ENCODE peak calls at places on chromosomes 7 and 10, in eight cellular contexts. K is activated naive CD4-positive, alpha-beta T cell; I is activated gamma-delta T cell treated with Interleukin-2 at 50 U/mL for 16 hours; W is tibial artery; X is adipocyte; E is BJ; T is GDM1; Q is effector CD4-positive, alpha-beta T cell. V is an unnamed sample.

GRCh38 chr10:107013258-107014001 is 151.1 kb downstream of the SORCS1 start:
- DNase-seq in K (no peak), Q (no peak), I (no peak), X (no peak), W (no peak), T (no peak), E (no peak), V (no peak)

GRCh38 chr10:20890009-20890408 is 7.1 kb downstream of the NEBL start:
- DNase-seq in X (no peak), E (no peak), K (no peak), T (no peak), I (no peak), W (no peak), Q (no peak), V (no peak)

GRCh38 chr7:3092468-3092867 is 48.8 kb upstream of the CARD11 start:
- DNase-seq in W (no peak), K (peak), Q (peak), T (peak), E (no peak), I (peak), X (no peak), V (peak)

GRCh38 chr10:73931767-73932624 is 21.1 kb downstream of the PLAU start:
- DNase-seq in Q (peak), T (no peak), I (peak), X (no peak), W (no peak), K (peak), E (no peak), V (peak)

GRCh38 chr10:62052276-62052675 is 150.8 kb downstream of the ARID5B start:
- DNase-seq in X (no peak), I (no peak), T (no peak), W (no peak), E (no peak), Q (no peak), K (no peak), V (no peak)

GRCh38 chr7:44798649-44799275 is 2.3 kb downstream of the PPIA start:
- DNase-seq in E (no peak), T (no peak), X (peak), I (no peak), K (no peak), Q (no peak), W (no peak), V (no peak)

GRCh38 chr10:29828978-29829377 is 194.2 kb upstream of the SVIL start:
- DNase-seq in Q (no peak), K (no peak), W (no peak), T (no peak), I (no peak), X (no peak), E (no peak), V (no peak)

GRCh38 chr7:77338260-77338659 is 77.9 kb downstream of the GSAP start:
- DNase-seq in K (no peak), W (no peak), E (no peak), Q (no peak), I (no peak), T (no peak), X (no peak), V (no peak)

GRCh38 chr10:90920986-90921643 is at the start of gene ANKRD1:
- DNase-seq in I (no peak), T (no peak), X (peak), K (no peak), Q (no peak), E (peak), W (no peak), V (no peak)

GRCh38 chr10:116785867-116786266 is 43.5 kb upstream of the HSPA12A start:
- DNase-seq in T (no peak), X (no peak), I (no peak), K (no peak), Q (no peak), E (no peak), W (no peak), V (no peak)

GRCh38 chr10:33291053-33291592 is 43.3 kb downstream of the NRP1 start:
- DNase-seq in T (no peak), E (peak), X (peak), W (no peak), I (no peak), K (no peak), Q (no peak), V (no peak)

GRCh38 chr10:37474645-37475044 is 349.2 kb downstream of the ANKRD30A start:
- DNase-seq in Q (no peak), X (no peak), K (no peak), W (no peak), E (no peak), T (no peak), I (no peak), V (no peak)

GRCh38 chr10:5659702-5660528 is 6.5 kb downstream of the ASB13 start:
- DNase-seq in I (no peak), E (peak), W (no peak), K (no peak), T (no peak), Q (no peak), X (peak), V (peak)

GRCh38 chr7:33669251-33669670 is 236.1 kb upstream of the BMPER start:
- DNase-seq in Q (no peak), T (no peak), W (no peak), X (peak), I (no peak), E (no peak), K (no peak), V (no peak)

GRCh38 chr10:34092891-34093290 is 722.2 kb downstream of the PARD3 start:
- DNase-seq in I (no peak), E (no peak), Q (no peak), K (no peak), W (no peak), T (no peak), X (peak), V (no peak)

GRCh38 chr7:133837248-133837647 is 289.9 kb upstream of the LRGUK start:
- DNase-seq in E (no peak), Q (no peak), I (no peak), W (no peak), T (no peak), X (no peak), K (no peak), V (no peak)

GRCh38 chr10:60384708-60385398 is 4.8 kb downstream of the ANK3 start:
- DNase-seq in Q (no peak), I (no peak), E (peak), X (peak), T (no peak), K (no peak), W (no peak), V (no peak)

GRCh38 chr7:101701153-101701794 is 72.2 kb upstream of the MYL10 start:
- DNase-seq in K (no peak), X (no peak), I (no peak), W (no peak), T (no peak), E (no peak), Q (no peak), V (no peak)

GRCh38 chr7:101664390-101664789 is 35.3 kb upstream of the MYL10 start:
- DNase-seq in W (no peak), K (no peak), Q (no peak), T (no peak), I (no peak), E (no peak), X (no peak), V (no peak)

GRCh38 chr7:134462337-134462925 is 3.5 kb upstream of the AKR1B1 start:
- DNase-seq in I (no peak), K (no peak), W (no peak), E (peak), X (peak), Q (no peak), T (no peak), V (no peak)

GRCh38 chr7:105015631-105015965 is 1.6 kb downstream of the KMT2E start:
- DNase-seq in Q (peak), K (no peak), T (no peak), W (no peak), E (no peak), I (no peak), X (peak), V (no peak)

GRCh38 chr7:7293092-7293491 is 110.7 kb downstream of the C1GALT1 start:
- DNase-seq in E (no peak), T (no peak), I (no peak), K (no peak), W (no peak), Q (no peak), X (no peak), V (no peak)

GRCh38 chr10:116312091-116312490 is 12.2 kb upstream of the CCDC172 start:
- DNase-seq in K (no peak), Q (no peak), W (no peak), X (no peak), T (no peak), E (no peak), I (no peak), V (no peak)

GRCh38 chr7:7564323-7564780 is 2.3 kb upstream of the MIOS start:
- DNase-seq in I (no peak), W (no peak), T (no peak), Q (no peak), E (peak), K (no peak), X (peak), V (no peak)

GRCh38 chr7:134908289-134908688 is 78.0 kb upstream of the AGBL3 start:
- DNase-seq in T (no peak), X (peak), E (peak), W (no peak), K (no peak), I (no peak), Q (no peak), V (no peak)

V was measured in GM13976.